ENCODE peak calls at places on chromosomes 11 and 22, in nine cellular contexts. One of them, this sample, is unnamed.
A peak's percentile ranks its signal among the peaks of the same experiment; 100 is the strongest.

GRCh38 chr11:113764522-113764921 is 9.0 kb downstream of the ZW10 start:
- DNase-seq in GM23248: no peak
- DNase-seq in cardiac fibroblast: no peak
- DNase-seq in mesendoderm: no peak
- DNase-seq in H7: no peak
- DNase-seq in epithelial cell of esophagus: no peak
- DNase-seq in fibroblast of lung: no peak
- DNase-seq in stomach: no peak
- DNase-seq in AG09309: no peak
- DNase-seq in this sample: no peak

GRCh38 chr22:37118083-37118482 is 8.6 kb upstream of the TMPRSS6 start:
- DNase-seq in GM23248: no peak
- DNase-seq in cardiac fibroblast: no peak
- DNase-seq in mesendoderm: no peak
- DNase-seq in H7: no peak
- DNase-seq in epithelial cell of esophagus: no peak
- DNase-seq in fibroblast of lung: no peak
- DNase-seq in stomach: no peak
- DNase-seq in AG09309: no peak
- DNase-seq in this sample: no peak

GRCh38 chr11:11415786-11416390 is 62.8 kb upstream of the CSNK2A3 start:
- DNase-seq in GM23248: peak; percentile 60
- DNase-seq in cardiac fibroblast: peak; percentile 21
- DNase-seq in mesendoderm: no peak
- DNase-seq in H7: no peak
- DNase-seq in epithelial cell of esophagus: no peak
- DNase-seq in fibroblast of lung: peak; percentile 32
- DNase-seq in stomach: no peak
- DNase-seq in AG09309: no peak
- DNase-seq in this sample: no peak

GRCh38 chr11:124832571-124832970 is 32.4 kb upstream of the MSANTD2 start:
- DNase-seq in GM23248: no peak
- DNase-seq in cardiac fibroblast: no peak
- DNase-seq in mesendoderm: no peak
- DNase-seq in H7: no peak
- DNase-seq in epithelial cell of esophagus: peak; percentile 60
- DNase-seq in fibroblast of lung: peak; percentile 48
- DNase-seq in stomach: no peak
- DNase-seq in AG09309: no peak
- DNase-seq in this sample: no peak

GRCh38 chr22:50696799-50697561 is 24.4 kb downstream of the SHANK3 start:
- DNase-seq in GM23248: peak; percentile 65
- DNase-seq in cardiac fibroblast: peak; percentile 30
- DNase-seq in mesendoderm: peak; percentile 26
- DNase-seq in H7: peak; percentile 98
- DNase-seq in epithelial cell of esophagus: peak; percentile 43
- DNase-seq in fibroblast of lung: no peak
- DNase-seq in stomach: no peak
- DNase-seq in AG09309: no peak
- DNase-seq in this sample: no peak

GRCh38 chr11:34727228-34727737 is 106.4 kb downstream of the EHF start:
- DNase-seq in GM23248: no peak
- DNase-seq in cardiac fibroblast: no peak
- DNase-seq in mesendoderm: no peak
- DNase-seq in H7: no peak
- DNase-seq in epithelial cell of esophagus: no peak
- DNase-seq in fibroblast of lung: no peak
- DNase-seq in stomach: no peak
- DNase-seq in AG09309: no peak
- DNase-seq in this sample: no peak

GRCh38 chr11:65301491-65302329 is 13.0 kb upstream of the CDC42EP2 start:
- DNase-seq in GM23248: no peak
- DNase-seq in cardiac fibroblast: peak; percentile 84
- DNase-seq in mesendoderm: peak; percentile 72
- DNase-seq in H7: peak; percentile 93
- DNase-seq in epithelial cell of esophagus: no peak
- DNase-seq in fibroblast of lung: no peak
- DNase-seq in stomach: no peak
- DNase-seq in AG09309: no peak
- DNase-seq in this sample: no peak

GRCh38 chr11:86523738-86524602 is 148.4 kb downstream of the ME3 start:
- DNase-seq in GM23248: peak; percentile 88
- DNase-seq in cardiac fibroblast: peak; percentile 84
- DNase-seq in mesendoderm: peak; percentile 92
- DNase-seq in H7: no peak
- DNase-seq in epithelial cell of esophagus: peak; percentile 97
- DNase-seq in fibroblast of lung: peak; percentile 98
- DNase-seq in stomach: peak; percentile 39
- DNase-seq in AG09309: no peak
- DNase-seq in this sample: peak; percentile 77

GRCh38 chr11:16299390-16299789 is 57.0 kb downstream of the SOX6 start:
- DNase-seq in GM23248: no peak
- DNase-seq in cardiac fibroblast: no peak
- DNase-seq in mesendoderm: no peak
- DNase-seq in H7: no peak
- DNase-seq in epithelial cell of esophagus: no peak
- DNase-seq in fibroblast of lung: no peak
- DNase-seq in stomach: no peak
- DNase-seq in AG09309: no peak
- DNase-seq in this sample: no peak

GRCh38 chr11:11841121-11841604 is 609 bp upstream of the USP47 start:
- DNase-seq in GM23248: peak; percentile 58
- DNase-seq in cardiac fibroblast: peak; percentile 47
- DNase-seq in mesendoderm: no peak
- DNase-seq in H7: peak; percentile 58
- DNase-seq in epithelial cell of esophagus: no peak
- DNase-seq in fibroblast of lung: peak; percentile 38
- DNase-seq in stomach: peak; percentile 33
- DNase-seq in AG09309: no peak
- DNase-seq in this sample: no peak

GRCh38 chr22:37632174-37633081 is 7.0 kb upstream of the SH3BP1 start:
- DNase-seq in GM23248: no peak
- DNase-seq in cardiac fibroblast: no peak
- DNase-seq in mesendoderm: no peak
- DNase-seq in H7: peak; percentile 66
- DNase-seq in epithelial cell of esophagus: no peak
- DNase-seq in fibroblast of lung: no peak
- DNase-seq in stomach: no peak
- DNase-seq in AG09309: no peak
- DNase-seq in this sample: no peak

DNA sequence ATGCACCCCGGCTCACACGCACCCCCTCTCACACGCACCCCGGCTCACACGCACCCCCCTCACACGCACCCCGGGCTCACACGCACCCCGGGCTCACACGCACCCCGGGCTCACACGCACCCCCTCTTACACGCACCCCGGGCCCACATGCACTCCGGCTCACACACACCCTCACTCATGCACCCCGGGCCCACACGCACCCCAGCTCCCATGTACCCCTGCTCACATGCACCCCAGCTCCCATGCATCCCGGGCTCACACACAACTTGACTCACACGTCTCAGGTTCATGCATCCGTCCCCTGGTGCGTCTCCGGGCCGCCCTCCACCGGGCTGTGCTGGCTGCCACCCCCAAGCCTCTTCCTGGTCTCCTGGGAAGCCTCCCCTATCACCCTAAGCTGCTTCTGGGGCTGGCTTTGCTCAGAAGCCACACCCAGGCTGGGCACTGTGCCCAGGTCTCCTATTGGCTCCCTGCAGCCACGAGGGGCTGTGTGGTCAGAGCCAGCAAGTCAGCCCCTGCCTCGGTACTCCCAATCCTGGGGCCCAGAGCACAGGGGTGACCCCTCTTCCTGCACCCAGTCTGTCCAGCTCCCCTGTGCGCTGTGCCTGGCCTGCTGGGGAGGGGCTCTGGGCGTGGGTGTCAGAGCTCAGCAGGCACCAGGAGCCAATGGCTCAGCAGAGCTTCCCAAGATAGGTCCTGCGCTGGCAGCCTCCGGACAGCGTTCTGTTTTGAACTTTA is 16.9 kb downstream of the TSPAN4 start:
- DNase-seq in GM23248: peak; percentile 91
- DNase-seq in cardiac fibroblast: peak; percentile 96
- DNase-seq in mesendoderm: no peak
- DNase-seq in H7: peak; percentile 74
- DNase-seq in epithelial cell of esophagus: peak; percentile 80
- DNase-seq in fibroblast of lung: peak; percentile 80
- DNase-seq in stomach: peak; percentile 84
- DNase-seq in AG09309: peak; percentile 21
- DNase-seq in this sample: peak; percentile 83
- H3K4me3 ChIP-seq in GM23248: no peak overlapping the region
- H3K4me3 ChIP-seq in cardiac fibroblast: no peak overlapping the region
- H3K4me3 ChIP-seq in mesendoderm: no peak overlapping the region
- H3K4me3 ChIP-seq in H7: no peak overlapping the region
- H3K4me3 ChIP-seq in epithelial cell of esophagus: no peak overlapping the region
- H3K4me3 ChIP-seq in fibroblast of lung: peak overlapping the region; percentile 43
- H3K4me3 ChIP-seq in stomach: peak overlapping the region; percentile 18
- H3K4me3 ChIP-seq in AG09309: no peak overlapping the region
- H3K4me3 ChIP-seq in this sample: peak overlapping the region; percentile 36

GRCh38 chr11:14974723-14975587 is 2.8 kb upstream of the CALCA start:
- DNase-seq in GM23248: peak; percentile 64
- DNase-seq in cardiac fibroblast: peak; percentile 35
- DNase-seq in mesendoderm: peak; percentile 92
- DNase-seq in H7: peak; percentile 74
- DNase-seq in epithelial cell of esophagus: peak; percentile 68
- DNase-seq in fibroblast of lung: peak; percentile 16
- DNase-seq in stomach: peak; percentile 49
- DNase-seq in AG09309: no peak
- DNase-seq in this sample: no peak
- H3K4me3 ChIP-seq in GM23248: no peak overlapping the region
- H3K4me3 ChIP-seq in cardiac fibroblast: no peak overlapping the region
- H3K4me3 ChIP-seq in mesendoderm: peak overlapping the region; percentile 17
- H3K4me3 ChIP-seq in H7: peak overlapping the region; percentile 10
- H3K4me3 ChIP-seq in epithelial cell of esophagus: no peak overlapping the region
- H3K4me3 ChIP-seq in fibroblast of lung: peak overlapping the region; percentile 50
- H3K4me3 ChIP-seq in stomach: peak overlapping the region; percentile 36
- H3K4me3 ChIP-seq in AG09309: no peak overlapping the region
- H3K4me3 ChIP-seq in this sample: peak overlapping the region; percentile 2

DNA sequence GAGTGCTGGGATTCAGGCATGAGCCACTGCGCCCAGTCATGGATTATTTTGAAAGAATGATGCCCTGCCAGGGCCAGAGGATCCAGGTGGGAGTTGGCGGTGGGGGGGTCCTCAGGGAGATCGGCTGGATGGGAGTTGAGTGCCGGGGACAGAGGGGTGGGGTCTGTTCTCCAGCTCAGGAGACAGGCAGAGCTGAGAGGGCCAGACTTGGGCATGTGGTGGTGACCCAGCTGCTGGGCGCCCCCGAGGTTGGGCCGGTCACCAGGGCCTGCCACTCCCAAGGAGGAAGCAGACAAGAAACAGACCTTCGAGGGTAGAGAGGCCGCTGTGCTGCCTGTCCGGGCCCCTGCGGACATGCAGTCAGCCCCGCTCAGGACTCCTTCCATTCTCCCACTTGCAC is 11.8 kb upstream of the PRODH start:
- DNase-seq in GM23248: no peak
- DNase-seq in cardiac fibroblast: no peak
- DNase-seq in mesendoderm: peak; percentile 22
- DNase-seq in H7: peak; percentile 38
- DNase-seq in epithelial cell of esophagus: no peak
- DNase-seq in fibroblast of lung: no peak
- DNase-seq in stomach: no peak
- DNase-seq in AG09309: no peak
- DNase-seq in this sample: no peak
- H3K4me3 ChIP-seq in GM23248: no peak overlapping the region
- H3K4me3 ChIP-seq in cardiac fibroblast: no peak overlapping the region
- H3K4me3 ChIP-seq in mesendoderm: no peak overlapping the region
- H3K4me3 ChIP-seq in H7: no peak overlapping the region
- H3K4me3 ChIP-seq in epithelial cell of esophagus: no peak overlapping the region
- H3K4me3 ChIP-seq in fibroblast of lung: no peak overlapping the region
- H3K4me3 ChIP-seq in stomach: no peak overlapping the region
- H3K4me3 ChIP-seq in AG09309: no peak overlapping the region
- H3K4me3 ChIP-seq in this sample: no peak overlapping the region

DNA sequence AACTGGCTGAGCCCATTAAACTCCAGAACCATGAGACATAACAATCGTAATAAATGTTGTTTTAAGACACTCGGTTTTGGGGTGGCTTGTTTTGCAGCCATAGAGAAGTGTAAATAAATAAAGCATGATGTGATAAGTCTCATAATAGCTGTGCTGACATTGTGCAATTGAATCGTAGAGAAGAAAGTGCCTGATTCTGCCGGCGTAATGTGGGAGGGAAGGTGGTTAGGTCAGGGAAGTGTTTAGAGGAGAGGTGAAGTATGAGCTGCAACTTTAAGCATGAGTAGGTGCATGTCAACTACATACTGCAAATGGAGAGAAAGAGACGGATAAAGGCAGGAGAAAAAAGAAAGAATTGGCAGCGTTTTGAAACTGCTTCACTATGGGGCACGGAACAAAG is 217.1 kb downstream of the BLID start:
- DNase-seq in GM23248: no peak
- DNase-seq in cardiac fibroblast: no peak
- DNase-seq in mesendoderm: no peak
- DNase-seq in H7: no peak
- DNase-seq in epithelial cell of esophagus: no peak
- DNase-seq in fibroblast of lung: no peak
- DNase-seq in stomach: no peak
- DNase-seq in AG09309: no peak
- DNase-seq in this sample: no peak
- H3K4me3 ChIP-seq in GM23248: no peak overlapping the region
- H3K4me3 ChIP-seq in cardiac fibroblast: no peak overlapping the region
- H3K4me3 ChIP-seq in mesendoderm: no peak overlapping the region
- H3K4me3 ChIP-seq in H7: no peak overlapping the region
- H3K4me3 ChIP-seq in epithelial cell of esophagus: no peak overlapping the region
- H3K4me3 ChIP-seq in fibroblast of lung: no peak overlapping the region
- H3K4me3 ChIP-seq in stomach: no peak overlapping the region
- H3K4me3 ChIP-seq in AG09309: no peak overlapping the region
- H3K4me3 ChIP-seq in this sample: no peak overlapping the region

GRCh38 chr11:32427935-32428664 is 7.2 kb downstream of the WT1 start:
- DNase-seq in GM23248: no peak
- DNase-seq in cardiac fibroblast: no peak
- DNase-seq in mesendoderm: peak; percentile 38
- DNase-seq in H7: peak; percentile 73
- DNase-seq in epithelial cell of esophagus: no peak
- DNase-seq in fibroblast of lung: no peak
- DNase-seq in stomach: no peak
- DNase-seq in AG09309: no peak
- DNase-seq in this sample: no peak
- H3K4me3 ChIP-seq in GM23248: no peak overlapping the region
- H3K4me3 ChIP-seq in cardiac fibroblast: no peak overlapping the region
- H3K4me3 ChIP-seq in mesendoderm: no peak overlapping the region
- H3K4me3 ChIP-seq in H7: no peak overlapping the region
- H3K4me3 ChIP-seq in epithelial cell of esophagus: no peak overlapping the region
- H3K4me3 ChIP-seq in fibroblast of lung: no peak overlapping the region
- H3K4me3 ChIP-seq in stomach: no peak overlapping the region
- H3K4me3 ChIP-seq in AG09309: no peak overlapping the region
- H3K4me3 ChIP-seq in this sample: no peak overlapping the region

This sample was measured in skeletal muscle cell.